ENCODE peak calls at places on chromosome 17, in ten cellular contexts. One of them, this sample, is unnamed.

GRCh38 chr17:27569884-27570577 is 61.0 kb upstream of the LGALS9 start:
- DNase-seq in astrocyte of the spinal cord: no peak
- DNase-seq in activated T-helper 9 cell treated with anti-CD3 and anti-CD28 coated beads, Interleukin-2, amount 50 U/mL, for 16 hours: no peak
- DNase-seq in psoas muscle: no peak
- DNase-seq in stimulated activated CD8-positive, alpha-beta memory T cell treated with anti-CD3 and anti-CD28 coated beads, Interleukin-15, amount 100 ng/mL, for 24 hours: no peak
- DNase-seq in breast epithelium: no peak
- DNase-seq in cardiac fibroblast: no peak
- DNase-seq in heart left ventricle: no peak
- DNase-seq in NCI-H460: no peak
- DNase-seq in HEK293T: no peak
- DNase-seq in this sample: no peak

GRCh38 chr17:70906808-70907207 is 737.5 kb downstream of the KCNJ2 start:
- DNase-seq in astrocyte of the spinal cord: peak; percentile 77
- DNase-seq in activated T-helper 9 cell treated with anti-CD3 and anti-CD28 coated beads, Interleukin-2, amount 50 U/mL, for 16 hours: no peak
- DNase-seq in psoas muscle: no peak
- DNase-seq in stimulated activated CD8-positive, alpha-beta memory T cell treated with anti-CD3 and anti-CD28 coated beads, Interleukin-15, amount 100 ng/mL, for 24 hours: no peak
- DNase-seq in breast epithelium: no peak
- DNase-seq in cardiac fibroblast: peak; percentile 88
- DNase-seq in heart left ventricle: no peak
- DNase-seq in NCI-H460: no peak
- DNase-seq in HEK293T: no peak
- DNase-seq in this sample: no peak

GRCh38 chr17:65820306-65820705 is 258.9 kb upstream of the AXIN2 start:
- DNase-seq in astrocyte of the spinal cord: no peak
- DNase-seq in activated T-helper 9 cell treated with anti-CD3 and anti-CD28 coated beads, Interleukin-2, amount 50 U/mL, for 16 hours: no peak
- DNase-seq in psoas muscle: no peak
- DNase-seq in stimulated activated CD8-positive, alpha-beta memory T cell treated with anti-CD3 and anti-CD28 coated beads, Interleukin-15, amount 100 ng/mL, for 24 hours: no peak
- DNase-seq in breast epithelium: no peak
- DNase-seq in cardiac fibroblast: no peak
- DNase-seq in heart left ventricle: no peak
- DNase-seq in NCI-H460: no peak
- DNase-seq in HEK293T: no peak
- DNase-seq in this sample: no peak

GRCh38 chr17:26818736-26819135 is 475.2 kb upstream of the WSB1 start:
- DNase-seq in astrocyte of the spinal cord: peak; percentile 3
- DNase-seq in activated T-helper 9 cell treated with anti-CD3 and anti-CD28 coated beads, Interleukin-2, amount 50 U/mL, for 16 hours: no peak
- DNase-seq in psoas muscle: no peak
- DNase-seq in stimulated activated CD8-positive, alpha-beta memory T cell treated with anti-CD3 and anti-CD28 coated beads, Interleukin-15, amount 100 ng/mL, for 24 hours: no peak
- DNase-seq in breast epithelium: no peak
- DNase-seq in cardiac fibroblast: peak; percentile 13
- DNase-seq in heart left ventricle: no peak
- DNase-seq in NCI-H460: no peak
- DNase-seq in HEK293T: no peak
- DNase-seq in this sample: no peak

GRCh38 chr17:47225436-47225858 is 16.3 kb downstream of the MYL4 start:
- DNase-seq in astrocyte of the spinal cord: peak; percentile 92
- DNase-seq in activated T-helper 9 cell treated with anti-CD3 and anti-CD28 coated beads, Interleukin-2, amount 50 U/mL, for 16 hours: no peak
- DNase-seq in psoas muscle: no peak
- DNase-seq in stimulated activated CD8-positive, alpha-beta memory T cell treated with anti-CD3 and anti-CD28 coated beads, Interleukin-15, amount 100 ng/mL, for 24 hours: no peak
- DNase-seq in breast epithelium: no peak
- DNase-seq in cardiac fibroblast: peak; percentile 97
- DNase-seq in heart left ventricle: peak; percentile 90
- DNase-seq in NCI-H460: peak; percentile 23
- DNase-seq in HEK293T: no peak
- DNase-seq in this sample: peak; percentile 53

GRCh38 chr17:74860229-74860998 is 729 bp upstream of the GRIN2C start:
- DNase-seq in astrocyte of the spinal cord: no peak
- DNase-seq in activated T-helper 9 cell treated with anti-CD3 and anti-CD28 coated beads, Interleukin-2, amount 50 U/mL, for 16 hours: no peak
- DNase-seq in psoas muscle: no peak
- DNase-seq in stimulated activated CD8-positive, alpha-beta memory T cell treated with anti-CD3 and anti-CD28 coated beads, Interleukin-15, amount 100 ng/mL, for 24 hours: no peak
- DNase-seq in breast epithelium: no peak
- DNase-seq in cardiac fibroblast: no peak
- DNase-seq in heart left ventricle: no peak
- DNase-seq in NCI-H460: no peak
- DNase-seq in HEK293T: no peak
- DNase-seq in this sample: no peak

GRCh38 chr17:17420561-17421269 is 56.1 kb upstream of the MED9 start:
- DNase-seq in astrocyte of the spinal cord: peak; percentile 51
- DNase-seq in activated T-helper 9 cell treated with anti-CD3 and anti-CD28 coated beads, Interleukin-2, amount 50 U/mL, for 16 hours: no peak
- DNase-seq in psoas muscle: peak; percentile 87
- DNase-seq in stimulated activated CD8-positive, alpha-beta memory T cell treated with anti-CD3 and anti-CD28 coated beads, Interleukin-15, amount 100 ng/mL, for 24 hours: no peak
- DNase-seq in breast epithelium: no peak
- DNase-seq in cardiac fibroblast: peak; percentile 100
- DNase-seq in heart left ventricle: peak; percentile 87
- DNase-seq in NCI-H460: no peak
- DNase-seq in HEK293T: no peak
- DNase-seq in this sample: no peak

GRCh38 chr17:73429440-73430164 is 117.8 kb upstream of the CDC42EP4 start:
- DNase-seq in astrocyte of the spinal cord: peak; percentile 59
- DNase-seq in activated T-helper 9 cell treated with anti-CD3 and anti-CD28 coated beads, Interleukin-2, amount 50 U/mL, for 16 hours: peak; percentile 76
- DNase-seq in psoas muscle: peak; percentile 86
- DNase-seq in stimulated activated CD8-positive, alpha-beta memory T cell treated with anti-CD3 and anti-CD28 coated beads, Interleukin-15, amount 100 ng/mL, for 24 hours: peak; percentile 91
- DNase-seq in breast epithelium: peak; percentile 76
- DNase-seq in cardiac fibroblast: peak; percentile 78
- DNase-seq in heart left ventricle: peak; percentile 82
- DNase-seq in NCI-H460: peak; percentile 77
- DNase-seq in HEK293T: peak; percentile 91
- DNase-seq in this sample: peak; percentile 76

GRCh38 chr17:34974179-34974578 is 6.1 kb upstream of the LIG3 start:
- DNase-seq in astrocyte of the spinal cord: no peak
- DNase-seq in activated T-helper 9 cell treated with anti-CD3 and anti-CD28 coated beads, Interleukin-2, amount 50 U/mL, for 16 hours: no peak
- DNase-seq in psoas muscle: no peak
- DNase-seq in stimulated activated CD8-positive, alpha-beta memory T cell treated with anti-CD3 and anti-CD28 coated beads, Interleukin-15, amount 100 ng/mL, for 24 hours: no peak
- DNase-seq in breast epithelium: no peak
- DNase-seq in cardiac fibroblast: no peak
- DNase-seq in heart left ventricle: no peak
- DNase-seq in NCI-H460: no peak
- DNase-seq in HEK293T: no peak
- DNase-seq in this sample: no peak

GRCh38 chr17:62998665-62999393 is 32.8 kb downstream of the TANC2 start:
- DNase-seq in astrocyte of the spinal cord: no peak
- DNase-seq in activated T-helper 9 cell treated with anti-CD3 and anti-CD28 coated beads, Interleukin-2, amount 50 U/mL, for 16 hours: no peak
- DNase-seq in psoas muscle: no peak
- DNase-seq in stimulated activated CD8-positive, alpha-beta memory T cell treated with anti-CD3 and anti-CD28 coated beads, Interleukin-15, amount 100 ng/mL, for 24 hours: no peak
- DNase-seq in breast epithelium: no peak
- DNase-seq in cardiac fibroblast: peak; percentile 22
- DNase-seq in heart left ventricle: no peak
- DNase-seq in NCI-H460: no peak
- DNase-seq in HEK293T: no peak
- DNase-seq in this sample: no peak

GRCh38 chr17:6496116-6496481 is 51.8 kb downstream of the PIMREG start:
- DNase-seq in astrocyte of the spinal cord: no peak
- DNase-seq in activated T-helper 9 cell treated with anti-CD3 and anti-CD28 coated beads, Interleukin-2, amount 50 U/mL, for 16 hours: no peak
- DNase-seq in psoas muscle: no peak
- DNase-seq in stimulated activated CD8-positive, alpha-beta memory T cell treated with anti-CD3 and anti-CD28 coated beads, Interleukin-15, amount 100 ng/mL, for 24 hours: no peak
- DNase-seq in breast epithelium: no peak
- DNase-seq in cardiac fibroblast: no peak
- DNase-seq in heart left ventricle: no peak
- DNase-seq in NCI-H460: no peak
- DNase-seq in HEK293T: no peak
- DNase-seq in this sample: no peak

GRCh38 chr17:10192963-10193362 is 5.4 kb downstream of the GAS7 start:
- DNase-seq in astrocyte of the spinal cord: no peak
- DNase-seq in activated T-helper 9 cell treated with anti-CD3 and anti-CD28 coated beads, Interleukin-2, amount 50 U/mL, for 16 hours: no peak
- DNase-seq in psoas muscle: peak; percentile 35
- DNase-seq in stimulated activated CD8-positive, alpha-beta memory T cell treated with anti-CD3 and anti-CD28 coated beads, Interleukin-15, amount 100 ng/mL, for 24 hours: no peak
- DNase-seq in breast epithelium: no peak
- DNase-seq in cardiac fibroblast: peak; percentile 36
- DNase-seq in heart left ventricle: no peak
- DNase-seq in NCI-H460: no peak
- DNase-seq in HEK293T: no peak
- DNase-seq in this sample: no peak

GRCh38 chr17:46851029-46851741 is at the start of gene WNT9B:
- DNase-seq in astrocyte of the spinal cord: no peak
- DNase-seq in activated T-helper 9 cell treated with anti-CD3 and anti-CD28 coated beads, Interleukin-2, amount 50 U/mL, for 16 hours: no peak
- DNase-seq in psoas muscle: no peak
- DNase-seq in stimulated activated CD8-positive, alpha-beta memory T cell treated with anti-CD3 and anti-CD28 coated beads, Interleukin-15, amount 100 ng/mL, for 24 hours: no peak
- DNase-seq in breast epithelium: no peak
- DNase-seq in cardiac fibroblast: no peak
- DNase-seq in heart left ventricle: no peak
- DNase-seq in NCI-H460: no peak
- DNase-seq in HEK293T: peak; percentile 74
- DNase-seq in this sample: peak; percentile 61

GRCh38 chr17:74016504-74016903 is 187.0 kb upstream of the RPL38 start:
- DNase-seq in astrocyte of the spinal cord: no peak
- DNase-seq in activated T-helper 9 cell treated with anti-CD3 and anti-CD28 coated beads, Interleukin-2, amount 50 U/mL, for 16 hours: no peak
- DNase-seq in psoas muscle: no peak
- DNase-seq in stimulated activated CD8-positive, alpha-beta memory T cell treated with anti-CD3 and anti-CD28 coated beads, Interleukin-15, amount 100 ng/mL, for 24 hours: no peak
- DNase-seq in breast epithelium: no peak
- DNase-seq in cardiac fibroblast: no peak
- DNase-seq in heart left ventricle: no peak
- DNase-seq in NCI-H460: no peak
- DNase-seq in HEK293T: no peak
- DNase-seq in this sample: no peak

GRCh38 chr17:57696050-57696449 is 49.0 kb downstream of the CCDC182 start:
- DNase-seq in astrocyte of the spinal cord: no peak
- DNase-seq in activated T-helper 9 cell treated with anti-CD3 and anti-CD28 coated beads, Interleukin-2, amount 50 U/mL, for 16 hours: no peak
- DNase-seq in psoas muscle: no peak
- DNase-seq in stimulated activated CD8-positive, alpha-beta memory T cell treated with anti-CD3 and anti-CD28 coated beads, Interleukin-15, amount 100 ng/mL, for 24 hours: no peak
- DNase-seq in breast epithelium: no peak
- DNase-seq in cardiac fibroblast: no peak
- DNase-seq in heart left ventricle: peak; percentile 36
- DNase-seq in NCI-H460: no peak
- DNase-seq in HEK293T: no peak
- DNase-seq in this sample: no peak

GRCh38 chr17:75842411-75842810 is 1.8 kb downstream of the UNC13D start:
- DNase-seq in astrocyte of the spinal cord: no peak
- DNase-seq in activated T-helper 9 cell treated with anti-CD3 and anti-CD28 coated beads, Interleukin-2, amount 50 U/mL, for 16 hours: no peak
- DNase-seq in psoas muscle: no peak
- DNase-seq in stimulated activated CD8-positive, alpha-beta memory T cell treated with anti-CD3 and anti-CD28 coated beads, Interleukin-15, amount 100 ng/mL, for 24 hours: no peak
- DNase-seq in breast epithelium: no peak
- DNase-seq in cardiac fibroblast: no peak
- DNase-seq in heart left ventricle: no peak
- DNase-seq in NCI-H460: no peak
- DNase-seq in HEK293T: no peak
- DNase-seq in this sample: no peak

GRCh38 chr17:28528329-28529011 is 22.3 kb downstream of the FOXN1 start:
- DNase-seq in astrocyte of the spinal cord: no peak
- DNase-seq in activated T-helper 9 cell treated with anti-CD3 and anti-CD28 coated beads, Interleukin-2, amount 50 U/mL, for 16 hours: no peak
- DNase-seq in psoas muscle: no peak
- DNase-seq in stimulated activated CD8-positive, alpha-beta memory T cell treated with anti-CD3 and anti-CD28 coated beads, Interleukin-15, amount 100 ng/mL, for 24 hours: no peak
- DNase-seq in breast epithelium: no peak
- DNase-seq in cardiac fibroblast: peak; percentile 29
- DNase-seq in heart left ventricle: no peak
- DNase-seq in NCI-H460: no peak
- DNase-seq in HEK293T: no peak
- DNase-seq in this sample: no peak

GRCh38 chr17:28579526-28579925 is 2.8 kb upstream of the ALDOC start:
- DNase-seq in astrocyte of the spinal cord: no peak
- DNase-seq in activated T-helper 9 cell treated with anti-CD3 and anti-CD28 coated beads, Interleukin-2, amount 50 U/mL, for 16 hours: no peak
- DNase-seq in psoas muscle: no peak
- DNase-seq in stimulated activated CD8-positive, alpha-beta memory T cell treated with anti-CD3 and anti-CD28 coated beads, Interleukin-15, amount 100 ng/mL, for 24 hours: no peak
- DNase-seq in breast epithelium: no peak
- DNase-seq in cardiac fibroblast: no peak
- DNase-seq in heart left ventricle: no peak
- DNase-seq in NCI-H460: no peak
- DNase-seq in HEK293T: no peak
- DNase-seq in this sample: no peak